ENCODE peak calls at places on chromosomes 13 and 19, in nine cellular contexts. Y, W, U, G, Q, M, H, J and E are unnamed samples.

GRCh38 chr19:45815501-45816216 is 551 bp upstream of the RSPH6A start:
- DNase-seq in Y (no peak), W (no peak), U (no peak), G (peak), Q (no peak), M (no peak), H (no peak), J (no peak), E (no peak)

GRCh38 chr19:15551183-15552004 is 43.1 kb downstream of the CYP4F22 start:
- DNase-seq in Y (peak), W (no peak), U (no peak), G (no peak), Q (no peak), M (peak), H (no peak), J (peak), E (no peak)

GRCh38 chr13:33642374-33643065 is 175.4 kb upstream of the RFC3 start:
- DNase-seq in Y (no peak), W (peak), U (no peak), G (no peak), Q (no peak), M (no peak), H (no peak), J (peak), E (no peak)

GRCh38 chr19:14472202-14472961 is 2.8 kb downstream of the PTGER1 start:
- DNase-seq in Y (peak), W (no peak), U (peak), G (no peak), Q (no peak), M (peak), H (peak), J (peak), E (no peak)

GRCh38 chr19:34490141-34490766 is 8.7 kb downstream of the WTIP start:
- DNase-seq in Y (no peak), W (no peak), U (no peak), G (no peak), Q (no peak), M (peak), H (no peak), J (no peak), E (no peak)

GRCh38 chr13:31427151-31427867 is 227.5 kb downstream of the B3GLCT start:
- DNase-seq in Y (no peak), W (no peak), U (peak), G (no peak), Q (no peak), M (no peak), H (no peak), J (no peak), E (no peak)

GRCh38 chr13:32415019-32415418 is 12.9 kb downstream of the N4BP2L1 start:
- DNase-seq in Y (no peak), W (no peak), U (no peak), G (no peak), Q (no peak), M (no peak), H (peak), J (no peak), E (no peak)

GRCh38 chr13:106241974-106242373 is 293.5 kb downstream of the EFNB2 start:
- DNase-seq in Y (no peak), W (no peak), U (no peak), G (no peak), Q (no peak), M (no peak), H (no peak), J (no peak), E (no peak)

GRCh38 chr13:102028846-102029245 is 373.0 kb downstream of the FGF14 start:
- DNase-seq in Y (no peak), W (no peak), U (no peak), G (no peak), Q (no peak), M (no peak), H (no peak), J (no peak), E (no peak)

GRCh38 chr19:52094526-52094925 is 1.0 kb downstream of the ZNF841 start:
- DNase-seq in Y (no peak), W (no peak), U (no peak), G (no peak), Q (no peak), M (no peak), H (no peak), J (no peak), E (no peak)

GRCh38 chr13:82719987-82720386 is 1162.3 kb downstream of the SLITRK1 start:
- DNase-seq in Y (no peak), W (no peak), U (no peak), G (no peak), Q (no peak), M (no peak), H (no peak), J (no peak), E (no peak)

GRCh38 chr13:50170447-50171037 is 155.3 kb downstream of the KCNRG start:
- DNase-seq in Y (no peak), W (no peak), U (no peak), G (no peak), Q (no peak), M (no peak), H (no peak), J (no peak), E (no peak)

GRCh38 chr13:46622918-46623256 is 69.9 kb downstream of the LRCH1 start:
- DNase-seq in Y (no peak), W (peak), U (no peak), G (no peak), Q (no peak), M (no peak), H (no peak), J (no peak), E (no peak)

GRCh38 chr13:99439048-99439447 is 62.2 kb upstream of the TM9SF2 start:
- DNase-seq in Y (no peak), W (no peak), U (no peak), G (no peak), Q (no peak), M (no peak), H (no peak), J (no peak), E (no peak)

GRCh38 chr19:53538378-53539109 is 599 bp downstream of the ZNF331 start:
- DNase-seq in Y (no peak), W (no peak), U (no peak), G (no peak), Q (no peak), M (no peak), H (no peak), J (no peak), E (no peak)

GRCh38 chr19:48487944-48488343 is 18.8 kb downstream of the CYTH2 start:
- DNase-seq in Y (peak), W (peak), U (no peak), G (no peak), Q (no peak), M (no peak), H (peak), J (peak), E (peak)

GRCh38 chr19:16373989-16374388 is 49.4 kb downstream of the KLF2 start:
- DNase-seq in Y (no peak), W (no peak), U (no peak), G (no peak), Q (no peak), M (peak), H (no peak), J (no peak), E (no peak)

GRCh38 chr19:34448191-34448590 is 20.0 kb downstream of the UBA2 start:
- DNase-seq in Y (no peak), W (no peak), U (no peak), G (no peak), Q (no peak), M (no peak), H (no peak), J (no peak), E (no peak)

GRCh38 chr19:48629599-48630288 is 7.4 kb downstream of the DBP start:
- DNase-seq in Y (peak), W (no peak), U (no peak), G (peak), Q (no peak), M (peak), H (peak), J (peak), E (no peak)

DNA sequence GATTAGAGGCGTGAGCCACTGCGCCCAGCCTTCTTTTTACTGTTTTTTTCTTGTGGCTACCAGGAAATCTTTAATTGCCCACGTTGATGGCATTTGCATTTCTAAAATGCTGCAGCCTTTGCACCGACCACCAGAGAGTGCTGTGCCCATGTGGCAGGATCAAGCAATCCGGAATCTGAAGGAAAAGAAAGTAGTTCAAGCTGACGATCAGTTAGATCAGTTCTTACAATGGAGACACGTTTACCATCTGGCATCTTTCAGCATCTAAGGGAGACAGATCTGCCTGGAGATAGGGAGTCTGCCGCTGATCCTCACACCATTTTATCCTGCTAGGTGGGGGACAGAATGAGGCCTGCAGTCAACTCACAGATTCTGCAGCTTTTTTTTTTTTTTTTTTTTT is 19.9 kb downstream of the TINCR start:
- DNase-seq in Y (peak), W (no peak), U (no peak), G (no peak), Q (no peak), M (no peak), H (no peak), J (no peak), E (no peak)
- TF ChIP-seq POLR2AphosphoS5 in Y (no peak), W (no peak), U (no peak), G (no peak), Q (no peak), M (no peak), H (no peak), J (no peak), E (no peak)

GRCh38 chr19:19209372-19209771 is 2.4 kb upstream of the NCAN start:
- DNase-seq in Y (no peak), W (no peak), U (no peak), G (no peak), Q (no peak), M (no peak), H (no peak), J (no peak), E (no peak)
- TF ChIP-seq POLR2AphosphoS5 in Y (no peak), W (no peak), U (no peak), G (no peak), Q (no peak), M (no peak), H (no peak), J (no peak), E (no peak)

DNA sequence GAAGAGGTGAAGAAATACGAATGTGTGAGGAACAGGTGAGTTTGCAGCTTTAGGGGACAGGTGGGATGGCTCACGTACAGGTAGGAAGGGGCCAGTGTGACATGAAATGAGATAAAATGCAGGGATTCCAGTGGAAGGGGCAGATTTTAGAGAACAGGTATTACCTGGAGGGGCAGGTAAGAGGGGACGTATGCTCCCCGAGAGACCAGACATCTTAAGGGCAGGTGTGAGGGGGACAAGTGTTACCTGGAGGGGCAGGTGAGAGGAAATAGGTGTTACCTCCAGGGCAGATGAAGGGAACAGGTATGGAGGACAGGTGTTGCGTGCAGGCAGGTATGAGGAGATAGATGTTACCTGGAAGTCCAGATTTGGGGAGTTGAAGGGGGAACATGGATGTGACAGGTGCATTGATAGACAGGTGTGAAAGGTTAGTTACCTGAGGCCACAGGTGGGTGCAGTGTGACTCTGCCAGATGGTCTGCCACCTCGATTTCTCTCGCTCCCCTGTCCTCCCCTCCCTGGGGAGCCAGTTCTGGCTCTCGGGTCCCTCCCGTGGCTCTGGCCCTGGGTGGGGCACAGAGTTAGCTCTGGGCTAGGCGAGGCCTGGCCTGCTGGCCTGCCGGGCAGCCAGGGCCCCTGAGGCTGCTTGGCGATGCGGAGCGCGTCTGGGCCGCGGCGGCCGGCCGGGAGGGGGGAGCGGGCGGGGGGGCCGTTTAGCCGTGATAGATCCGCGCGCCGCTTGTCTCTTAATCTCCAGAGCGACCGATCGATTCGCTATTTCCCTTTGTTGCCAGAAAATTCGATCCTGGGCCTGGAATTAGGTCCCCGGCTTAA is 2.0 kb downstream of the ERFL start:
- DNase-seq in Y (no peak), W (no peak), U (no peak), G (no peak), Q (no peak), M (no peak), H (no peak), J (no peak), E (no peak)
- TF ChIP-seq POLR2AphosphoS5 in Y (no peak), W (no peak), U (no peak), G (no peak), Q (no peak), M (no peak), H (no peak), J (no peak), E (no peak)

DNA sequence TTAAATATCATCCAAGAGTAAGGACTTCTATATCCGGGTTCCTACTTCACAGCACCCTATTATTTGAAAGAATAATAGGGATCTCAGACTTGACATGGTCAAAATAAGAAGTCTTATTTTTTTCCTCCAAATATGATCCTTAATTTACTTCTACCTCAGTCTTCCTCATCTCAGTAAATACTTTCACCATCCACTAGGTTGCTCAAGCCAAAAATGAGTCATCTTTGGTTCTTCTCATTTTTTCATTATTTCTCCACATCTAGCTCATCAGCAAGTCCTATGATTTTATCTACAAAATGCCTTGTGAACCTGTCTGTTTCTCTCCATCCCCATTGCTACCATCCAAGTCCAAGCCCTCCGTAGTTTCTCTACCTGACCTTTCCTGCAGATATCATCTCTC is 121.9 kb upstream of the GJB6 start:
- DNase-seq in Y (no peak), W (no peak), U (no peak), G (no peak), Q (no peak), M (no peak), H (no peak), J (no peak), E (no peak)
- TF ChIP-seq POLR2AphosphoS5 in Y (no peak), W (no peak), U (no peak), G (no peak), Q (no peak), M (no peak), H (no peak), J (no peak), E (no peak)